ENCODE peak calls at places on chromosomes 12 and 14, in six cellular contexts. H is heart right ventricle; N is gastrocnemius medialis; W is colonic mucosa; E is CD4-positive, alpha-beta T cell; D is K562. G is an unnamed sample. For H3K27me3, the result is how much of the 10 kb centered on the place peaks cover.

GRCh38 chr12:6899837-6900519 is 4.6 kb upstream of the LRRC23 start:
- DNase-seq in H (peak), N (no peak), W (peak), E (no peak), D (no peak), G (peak)

GRCh38 chr12:65277994-65278575 is 398 bp upstream of the MSRB3 start:
- DNase-seq in N (peak), E (no peak), D (no peak), H (no peak), W (peak), G (no peak)

GRCh38 chr14:105088812-105089745 is 23.8 kb upstream of the GPR132 start:
- DNase-seq in N (no peak), E (no peak), D (no peak), H (no peak), W (no peak), G (no peak)

GRCh38 chr14:105881021-105881930 is 354.9 kb downstream of the TMEM121 start:
- DNase-seq in W (no peak), E (no peak), H (no peak), D (no peak), N (peak), G (peak)

GRCh38 chr14:58784946-58785345 is 147.2 kb downstream of the DACT1 start:
- DNase-seq in E (no peak), H (no peak), N (no peak), D (no peak), W (no peak), G (no peak)

GRCh38 chr12:117857632-117858274 is 111.0 kb downstream of the KSR2 start:
- DNase-seq in W (peak), D (peak), E (peak), H (peak), N (no peak), G (peak)

GRCh38 chr14:70663707-70664179 is 22.0 kb downstream of the TTC9 start:
- DNase-seq in H (no peak), E (no peak), D (peak), N (peak), W (no peak), G (peak)

GRCh38 chr14:29990993-29991392 is 63.3 kb upstream of the PRKD1 start:
- DNase-seq in E (no peak), H (no peak), W (no peak), N (no peak), D (no peak), G (no peak)

GRCh38 chr12:83664650-83665049 is 977.9 kb downstream of the TMTC2 start:
- DNase-seq in D (no peak), E (no peak), N (no peak), H (no peak), W (no peak), G (no peak)

DNA sequence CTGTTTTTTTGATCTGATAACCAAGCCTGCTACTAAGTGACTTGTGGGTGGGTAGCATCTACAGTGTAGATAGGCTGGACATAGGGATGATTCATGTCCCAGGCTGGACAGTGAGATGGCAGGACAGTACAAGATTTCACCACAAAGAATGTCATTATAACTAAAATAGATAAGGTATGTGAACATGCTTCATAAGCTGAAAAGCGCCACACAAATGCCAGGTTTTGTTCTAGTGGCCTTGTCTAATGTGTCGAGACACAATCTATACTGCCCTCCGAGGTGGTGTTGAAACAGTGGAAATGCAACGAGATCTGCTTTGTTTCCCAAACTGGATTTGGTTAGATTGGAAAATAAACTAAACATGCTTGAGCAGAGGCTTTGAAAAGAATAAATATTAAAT is 4.4 kb downstream of the LGALS3 start:
- DNase-seq in H (no peak), E (no peak), N (no peak), W (no peak), D (peak), G (no peak)
- TF ChIP-seq CTCF in H (peak), E (no peak), N (peak), W (no peak), D (peak), G (peak)

GRCh38 chr12:107320031-107320928 is 226.9 kb upstream of the CRY1 start:
- DNase-seq in E (peak), W (peak), N (no peak), H (peak), D (no peak), G (peak)
- H3K27me3 ChIP-seq in E (under half), W (under half), N (half or more), H (half or more), D (under half), G (under half)

GRCh38 chr12:100827901-100828520 is 33.4 kb downstream of the ANO4 start:
- DNase-seq in E (no peak), D (peak), H (no peak), W (no peak), N (no peak), G (peak)
- TF ChIP-seq CTCF in E (no peak), D (peak), H (no peak), W (peak), N (no peak), G (peak)

GRCh38 chr12:30962047-30962446 is 35.5 kb downstream of the TSPAN11 start:
- DNase-seq in E (no peak), N (no peak), D (no peak), H (no peak), W (no peak), G (no peak)

GRCh38 chr12:30963709-30964564 is 37.4 kb downstream of the TSPAN11 start:
- DNase-seq in W (no peak), E (no peak), D (no peak), H (no peak), N (no peak), G (no peak)

GRCh38 chr12:30959778-30960177 is 33.2 kb downstream of the TSPAN11 start:
- DNase-seq in E (no peak), N (no peak), W (no peak), H (no peak), D (no peak), G (no peak)

GRCh38 chr12:30959110-30959710 is 32.7 kb downstream of the TSPAN11 start:
- DNase-seq in E (no peak), D (no peak), W (no peak), H (no peak), N (no peak), G (no peak)

GRCh38 chr12:30961030-30961429 is 34.5 kb downstream of the TSPAN11 start:
- DNase-seq in W (no peak), E (no peak), H (no peak), D (no peak), N (no peak), G (no peak)
- H3K27me3 ChIP-seq in W (under half), E (under half), H (under half), D (half or more), N (under half), G (under half)

GRCh38 chr14:85535916-85536834 is 6.2 kb downstream of the FLRT2 start:
- DNase-seq in H (no peak), W (no peak), D (no peak), N (no peak), E (no peak), G (peak)
- TF ChIP-seq CTCF in H (no peak), W (no peak), D (no peak), N (peak), E (no peak), G (no peak)

GRCh38 chr14:100565650-100566049 is 21.6 kb downstream of the BEGAIN start:
- DNase-seq in E (no peak), H (no peak), W (no peak), D (no peak), N (no peak), G (no peak)

GRCh38 chr14:100560471-100560870 is 26.7 kb downstream of the BEGAIN start:
- DNase-seq in N (no peak), W (no peak), E (no peak), H (no peak), D (no peak), G (no peak)

GRCh38 chr14:100564506-100564905 is 22.7 kb downstream of the BEGAIN start:
- DNase-seq in D (no peak), H (no peak), W (no peak), N (no peak), E (no peak), G (no peak)

GRCh38 chr14:100560999-100561398 is 26.2 kb downstream of the BEGAIN start:
- DNase-seq in W (no peak), H (no peak), N (no peak), D (no peak), E (no peak), G (no peak)

DNA sequence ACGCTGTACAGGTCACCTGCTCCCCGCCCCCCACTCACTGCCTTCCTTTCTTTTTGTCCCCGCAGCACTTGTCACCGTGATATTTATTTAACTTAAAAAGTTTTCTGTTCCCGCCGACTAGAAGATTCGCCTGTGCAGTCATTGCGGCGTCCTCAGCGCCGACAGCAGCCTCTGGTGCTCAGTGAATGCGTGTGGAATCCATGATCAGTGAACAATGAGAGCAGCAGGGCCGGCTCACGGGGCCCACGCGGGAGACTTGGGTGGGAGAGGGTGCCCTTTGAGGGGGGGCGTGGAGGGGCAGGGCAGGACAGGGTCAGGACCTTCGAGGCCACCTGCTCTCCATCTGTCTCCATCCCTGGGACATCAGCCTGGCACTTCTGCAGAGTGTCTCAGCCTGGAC is 24.5 kb downstream of the BEGAIN start:
- DNase-seq in N (no peak), D (no peak), H (no peak), W (no peak), E (no peak), G (no peak)
- H3K27me3 ChIP-seq in N (under half), D (half or more), H (under half), W (under half), E (under half), G (under half)

DNA sequence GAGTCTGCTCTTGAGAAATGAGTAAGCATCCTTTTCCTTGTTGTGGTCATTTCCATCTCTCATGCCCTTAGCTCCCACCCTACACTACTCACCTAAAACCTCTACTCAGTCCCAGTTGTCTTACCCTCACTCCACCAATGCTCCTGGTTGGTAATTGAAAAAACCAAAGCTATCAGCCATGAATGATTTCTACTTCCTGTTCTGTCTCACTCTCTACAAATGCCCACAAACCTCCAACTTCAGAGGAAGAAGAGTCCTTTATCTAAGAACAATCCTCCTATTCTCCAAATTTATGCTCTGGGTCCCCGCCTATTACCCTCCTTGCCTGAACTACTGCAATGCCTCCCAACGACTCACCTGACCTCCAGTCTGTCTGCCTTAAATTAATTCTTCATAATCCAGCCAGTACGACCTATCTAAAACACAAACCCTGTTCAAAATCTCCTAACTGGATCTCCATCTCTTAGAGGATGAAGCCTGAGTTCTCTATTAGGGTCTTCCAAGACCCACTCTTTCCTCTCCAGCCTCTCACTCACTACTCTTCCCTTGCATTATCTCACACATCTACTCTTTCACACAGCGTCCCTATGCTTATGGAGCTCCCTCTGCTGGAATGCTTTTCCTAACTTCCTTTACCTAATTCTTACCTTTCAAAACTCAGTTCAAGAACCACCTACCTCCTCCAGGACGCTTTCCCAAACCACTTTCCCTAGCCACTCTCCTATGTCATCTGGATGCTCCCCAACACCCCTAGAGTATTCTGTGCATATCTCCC is 2.2 kb downstream of the DHRS1 start:
- DNase-seq in W (no peak), N (no peak), H (no peak), D (no peak), E (no peak), G (no peak)
- TF ChIP-seq CTCF in W (peak), N (no peak), H (no peak), D (peak), E (peak), G (peak)

DNA sequence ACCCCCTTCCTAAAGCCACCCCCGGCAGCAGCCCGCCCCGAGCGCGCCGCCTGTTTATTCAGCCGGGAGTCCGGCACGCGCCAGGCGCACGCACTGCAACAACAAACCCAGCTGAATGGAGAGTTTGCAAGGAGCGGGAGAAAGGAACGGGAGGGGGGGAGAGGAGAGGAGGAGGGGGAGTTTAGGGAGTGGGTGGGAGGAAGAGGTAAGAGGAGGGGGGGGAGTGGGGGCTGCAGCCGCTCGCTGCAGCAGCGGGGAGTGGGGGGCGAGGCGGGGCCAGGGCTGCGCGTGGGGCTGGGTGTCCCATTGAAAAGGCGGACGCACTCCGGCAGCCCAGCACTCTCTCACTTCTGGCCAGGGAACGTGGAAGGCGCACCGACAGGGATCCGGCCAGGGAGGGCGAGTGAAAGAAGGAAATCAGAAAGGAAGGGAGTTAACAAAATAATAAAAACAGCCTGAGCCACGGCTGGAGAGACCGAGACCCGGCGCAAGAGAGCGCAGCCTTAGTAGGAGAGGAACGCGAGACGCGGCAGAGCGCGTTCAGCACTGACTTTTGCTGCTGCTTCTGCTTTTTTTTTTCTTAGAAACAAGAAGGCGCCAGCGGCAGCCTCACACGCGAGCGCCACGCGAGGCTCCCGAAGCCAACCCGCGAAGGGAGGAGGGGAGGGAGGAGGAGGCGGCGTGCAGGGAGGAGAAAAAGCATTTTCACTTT is at the start of gene ASCL1:
- DNase-seq in H (no peak), N (no peak), W (no peak), D (no peak), E (no peak), G (no peak)
- H3K27me3 ChIP-seq in H (half or more), N (half or more), W (half or more), D (under half), E (half or more), G (under half)

GRCh38 chr12:87274594-87275245 is 754.5 kb downstream of the C12orf50 start:
- DNase-seq in N (no peak), W (no peak), E (no peak), D (peak), H (no peak), G (no peak)
- TF ChIP-seq CTCF in N (no peak), W (no peak), E (no peak), D (no peak), H (peak), G (peak)